ENCODE peak calls at places on chromosomes 1 and 21, in eight cellular contexts. S is left ventricle myocardium inferior; E is neuronal stem cell; F is GM04503; Y is Caco-2; X is neural crest cell; Q is T-helper 1 cell; L is stimulated activated naive CD8-positive, alpha-beta T cell treated with anti-CD3 and anti-CD28 coated beads, Interleukin-15, amount 100 ng/mL, for 72 hours. K is an unnamed sample.

GRCh38 chr1:171127481-171127880 is 36.8 kb downstream of the FMO3 start:
- DNase-seq in X (no peak), Q (no peak), E (no peak), F (peak; percentile 69), S (no peak), L (no peak), Y (no peak), K (no peak)

GRCh38 chr21:45966995-45967394 is 14.6 kb upstream of the COL6A1 start:
- DNase-seq in X (no peak), F (no peak), E (no peak), L (no peak), S (no peak), Q (no peak), Y (no peak), K (no peak)

GRCh38 chr1:53688703-53689102 is 50.3 kb downstream of the GLIS1 start:
- DNase-seq in S (no peak), X (no peak), E (no peak), Q (no peak), F (no peak), L (no peak), Y (peak; percentile 9), K (no peak)

GRCh38 chr1:43370564-43370963 is 2.8 kb upstream of the ELOVL1 start:
- DNase-seq in L (no peak), Q (no peak), S (no peak), Y (no peak), X (no peak), E (no peak), F (no peak), K (no peak)

GRCh38 chr1:150549496-150550221 is 451 bp downstream of the ADAMTSL4 start:
- DNase-seq in Q (no peak), S (peak; percentile 51), F (no peak), Y (peak; percentile 75), X (no peak), L (peak; percentile 19), E (no peak), K (peak; percentile 67)

GRCh38 chr1:85133565-85134159 is 67.2 kb downstream of the SYDE2 start:
- DNase-seq in F (no peak), Q (no peak), L (no peak), X (no peak), E (peak; percentile 12), S (no peak), Y (no peak), K (no peak)

GRCh38 chr1:67005068-67005467 is 48.9 kb downstream of the SLC35D1 start:
- DNase-seq in Y (no peak), E (no peak), X (no peak), S (peak; percentile 25), F (no peak), Q (no peak), L (no peak), K (peak; percentile 56)

GRCh38 chr1:36994863-36995262 is 39.5 kb downstream of the GRIK3 start:
- DNase-seq in F (no peak), Y (no peak), Q (no peak), S (no peak), L (no peak), E (no peak), X (no peak), K (no peak)

GRCh38 chr1:240611228-240611618 is 732 bp downstream of the GREM2 start:
- DNase-seq in X (no peak), F (no peak), S (no peak), E (no peak), Q (no peak), Y (no peak), L (no peak), K (no peak)

GRCh38 chr1:203360772-203361171 is 9.8 kb upstream of the FMOD start:
- DNase-seq in L (no peak), E (no peak), S (no peak), F (no peak), Q (no peak), X (no peak), Y (no peak), K (no peak)

GRCh38 chr1:234997201-234998173 is 131.2 kb downstream of the TOMM20 start:
- DNase-seq in X (no peak), E (no peak), Q (no peak), L (no peak), Y (no peak), F (peak; percentile 98), S (peak; percentile 98), K (peak; percentile 99)

GRCh38 chr1:14137411-14138134 is 437.6 kb downstream of the PRDM2 start:
- DNase-seq in Q (no peak), F (no peak), S (no peak), L (no peak), X (no peak), Y (no peak), E (no peak), K (no peak)

GRCh38 chr1:208455821-208456220 is 211.6 kb upstream of the PLXNA2 start:
- DNase-seq in S (no peak), X (no peak), F (no peak), E (no peak), L (no peak), Q (no peak), Y (no peak), K (no peak)

GRCh38 chr1:24555591-24556413 is at the start of gene NCMAP:
- DNase-seq in E (no peak), X (no peak), S (peak; percentile 24), Q (peak; percentile 40), L (no peak), Y (peak; percentile 60), F (no peak), K (peak; percentile 62)

GRCh38 chr1:41892211-41892840 is 26.4 kb downstream of the HIVEP3 start:
- DNase-seq in E (no peak), Y (no peak), F (no peak), Q (no peak), X (no peak), S (no peak), L (peak; percentile 43), K (no peak)

GRCh38 chr1:46725736-46726108 is 6.8 kb upstream of the EFCAB14 start:
- DNase-seq in Y (no peak), S (no peak), F (no peak), E (no peak), Q (no peak), L (no peak), X (no peak), K (no peak)

GRCh38 chr1:179048339-179049124 is 22.8 kb downstream of the FAM20B start:
- DNase-seq in L (no peak), X (no peak), F (no peak), Y (no peak), S (no peak), E (no peak), Q (no peak), K (no peak)

GRCh38 chr21:33458861-33459260 is 20.9 kb downstream of the TMEM50B start:
- DNase-seq in F (no peak), E (no peak), L (no peak), Y (no peak), Q (no peak), S (no peak), X (no peak), K (no peak)

GRCh38 chr1:29420196-29420595 is 183.9 kb downstream of the PTPRU start:
- DNase-seq in X (no peak), F (no peak), Q (no peak), L (no peak), Y (no peak), E (no peak), S (no peak), K (no peak)

GRCh38 chr1:187624812-187625542 is 796.2 kb downstream of the PLA2G4A start:
- DNase-seq in L (no peak), Q (no peak), F (no peak), E (no peak), X (no peak), Y (no peak), S (no peak), K (no peak)

GRCh38 chr1:156586892-156587477 is 4.6 kb upstream of the NAXE start:
- DNase-seq in Y (no peak), E (no peak), S (no peak), X (no peak), L (no peak), F (no peak), Q (no peak), K (no peak)